ENCODE peak calls at places on chromosomes 5 and 9, in four cellular contexts. Q is glomerular endothelial cell; O is activated T-cell treated with anti-CD3 and anti-CD28 coated beads, Interleukin-2, amount 50 U/mL, for 4 hours; N is midbrain. E is an unnamed sample.

GRCh38 chr5:90221947-90222346 is 187.6 kb downstream of the CETN3 start:
- DNase-seq in Q (no peak), O (no peak), N (no peak), E (no peak)

GRCh38 chr5:154287136-154287535 is 96.6 kb downstream of the GALNT10 start:
- DNase-seq in Q (peak), O (no peak), N (no peak), E (no peak)

GRCh38 chr5:179164331-179165311 is 104.4 kb downstream of the ZNF354C start:
- DNase-seq in Q (no peak), O (no peak), N (no peak), E (no peak)

GRCh38 chr5:93296338-93296737 is 284.7 kb downstream of the NR2F1-AS1 start:
- DNase-seq in Q (no peak), O (no peak), N (no peak), E (no peak)

GRCh38 chr9:121640076-121640475 is 11.4 kb upstream of the DAB2IP start:
- DNase-seq in Q (no peak), O (no peak), N (peak), E (peak)

GRCh38 chr9:18447131-18447530 is 26.8 kb upstream of the ADAMTSL1 start:
- DNase-seq in Q (no peak), O (no peak), N (peak), E (no peak)

GRCh38 chr5:4640793-4641192 is 499.3 kb upstream of the ADAMTS16 start:
- DNase-seq in Q (no peak), O (no peak), N (no peak), E (no peak)

GRCh38 chr9:88533951-88534455 is 975 bp upstream of the NXNL2 start:
- DNase-seq in Q (no peak), O (no peak), N (no peak), E (no peak)

GRCh38 chr9:115469826-115470225 is 351.9 kb upstream of the TNC start:
- DNase-seq in Q (no peak), O (no peak), N (no peak), E (no peak)

GRCh38 chr9:37297592-37297991 is 124.9 kb upstream of the GRHPR start:
- DNase-seq in Q (no peak), O (no peak), N (no peak), E (no peak)

GRCh38 chr5:60339691-60340191 is 360.2 kb downstream of the DEPDC1B start:
- DNase-seq in Q (no peak), O (no peak), N (peak), E (no peak)

GRCh38 chr9:33795819-33796218 is 458 bp downstream of the PRSS3 start:
- DNase-seq in Q (no peak), O (no peak), N (no peak), E (no peak)

GRCh38 chr5:121841900-121842299 is 9.8 kb upstream of the FTMT start:
- DNase-seq in Q (no peak), O (no peak), N (no peak), E (no peak)

GRCh38 chr9:2043243-2043642 is 28.1 kb downstream of the SMARCA2 start:
- DNase-seq in Q (no peak), O (no peak), N (no peak), E (no peak)

GRCh38 chr5:74240783-74241750 is 399.5 kb downstream of the ENC1 start:
- DNase-seq in Q (no peak), O (no peak), N (no peak), E (no peak)

GRCh38 chr9:124180557-124180956 is 77.2 kb upstream of the NEK6 start:
- DNase-seq in Q (no peak), O (no peak), N (peak), E (no peak)

GRCh38 chr5:80912479-80912878 is 47.7 kb upstream of the RASGRF2 start:
- DNase-seq in Q (no peak), O (no peak), N (no peak), E (no peak)

GRCh38 chr9:121779381-121780117 is 128.1 kb downstream of the DAB2IP start:
- DNase-seq in Q (no peak), O (no peak), N (peak), E (no peak)

GRCh38 chr9:21831841-21832509 is 29.5 kb downstream of the MTAP start:
- DNase-seq in Q (peak), O (no peak), N (no peak), E (no peak)

GRCh38 chr9:130834371-130835311 is at the start of gene ABL1:
- DNase-seq in Q (no peak), O (peak), N (peak), E (peak)

GRCh38 chr5:102154291-102154690 is 141.8 kb downstream of the SLCO4C1 start:
- DNase-seq in Q (no peak), O (no peak), N (no peak), E (no peak)

GRCh38 chr5:74934949-74935751 is 69.0 kb upstream of the FAM169A start:
- DNase-seq in Q (peak), O (no peak), N (no peak), E (peak)

GRCh38 chr5:75460532-75460931 is 50.9 kb downstream of the CERT1 start:
- DNase-seq in Q (no peak), O (no peak), N (no peak), E (no peak)

GRCh38 chr9:128098017-128098935 is 29.3 kb downstream of the PTGES2 start:
- DNase-seq in Q (peak), O (peak), N (peak), E (peak)

GRCh38 chr5:75045071-75045470 is 7.3 kb downstream of the GCNT4 start:
- DNase-seq in Q (no peak), O (no peak), N (no peak), E (no peak)

GRCh38 chr9:114888599-114888998 is 41.8 kb downstream of the TNFSF8 start:
- DNase-seq in Q (no peak), O (no peak), N (no peak), E (no peak)

GRCh38 chr5:138724470-138725146 is 28.6 kb upstream of the CTNNA1 start:
- DNase-seq in Q (no peak), O (no peak), N (no peak), E (no peak)

GRCh38 chr9:95511232-95511951 is 5.4 kb downstream of the PTCH1 start:
- DNase-seq in Q (no peak), O (peak), N (peak), E (peak)

GRCh38 chr5:150321784-150322183 is 19.1 kb upstream of the ARSI start:
- DNase-seq in Q (no peak), O (no peak), N (no peak), E (no peak)

GRCh38 chr5:96396878-96397277 is 36.2 kb downstream of the PCSK1 start:
- DNase-seq in Q (no peak), O (no peak), N (no peak), E (no peak)

GRCh38 chr5:157253547-157253946 is 12.4 kb upstream of the CYFIP2 start:
- DNase-seq in Q (no peak), O (no peak), N (peak), E (peak)

GRCh38 chr5:78005021-78005785 is 229.1 kb upstream of the TBCA start:
- DNase-seq in Q (peak), O (no peak), N (peak), E (no peak)

GRCh38 chr9:121930970-121931369 is 162.1 kb downstream of the TTLL11 start:
- DNase-seq in Q (no peak), O (no peak), N (no peak), E (no peak)

E was measured in Karpas-422.